ENCODE peak calls at places on chromosomes 7 and 10, in nine cellular contexts. D is coronary artery, H is WERI-Rb-1, X is uterus, P is heart right ventricle, A is Peyer's patch, K is A549, V is IMR-90, T is left ventricle myocardium inferior. Q is an unnamed sample.
A peak's percentile ranks its signal among the peaks of the same experiment; 100 is the strongest.

GRCh38 chr10:109624939-109625338 is 298.4 kb downstream of the XPNPEP1 start:
- DNase-seq in A (no peak), K (no peak), P (no peak), X (no peak), D (no peak), V (no peak), H (no peak), T (no peak), Q (no peak)

GRCh38 chr10:91422915-91423314 is 12.8 kb downstream of the HECTD2 start:
- DNase-seq in D (no peak), V (no peak), P (no peak), A (no peak), K (no peak), H (no peak), X (no peak), T (no peak), Q (no peak)

GRCh38 chr10:79904671-79905321 is 44.1 kb downstream of the SFTPD start:
- DNase-seq in K (peak; percentile 18), V (peak; percentile 41), X (peak; percentile 59), H (peak; percentile 78), T (peak; percentile 80), A (peak; percentile 69), P (peak; percentile 73), D (peak; percentile 87), Q (peak; percentile 39)

GRCh38 chr7:25389489-25390106 is 161.3 kb upstream of the NPVF start:
- DNase-seq in V (peak; percentile 42), K (peak; percentile 54), X (no peak), D (no peak), H (no peak), P (peak; percentile 21), A (no peak), T (no peak), Q (no peak)

GRCh38 chr7:132646064-132646463 is 69.8 kb upstream of the PLXNA4 start:
- DNase-seq in K (no peak), D (no peak), V (no peak), T (no peak), X (no peak), P (no peak), A (no peak), H (peak; percentile 79), Q (no peak)

GRCh38 chr7:38327597-38327996 is 54.2 kb upstream of the TARP start:
- DNase-seq in V (no peak), H (no peak), A (no peak), P (no peak), D (no peak), T (no peak), K (no peak), X (no peak), Q (no peak)

GRCh38 chr7:18566829-18567228 is 71.3 kb downstream of the HDAC9 start:
- DNase-seq in P (no peak), V (no peak), T (no peak), A (no peak), X (no peak), H (no peak), K (no peak), D (no peak), Q (no peak)

GRCh38 chr7:8434290-8435002 is 1.0 kb downstream of the NXPH1 start:
- DNase-seq in A (no peak), T (no peak), K (no peak), P (no peak), X (no peak), D (no peak), H (no peak), V (no peak), Q (no peak)

GRCh38 chr7:24831240-24831639 is 74.0 kb upstream of the GSDME start:
- DNase-seq in P (no peak), A (no peak), D (no peak), K (no peak), T (no peak), X (no peak), V (peak; percentile 68), H (no peak), Q (no peak)

GRCh38 chr10:102505462-102506115 is 1.8 kb downstream of the SUFU start:
- DNase-seq in D (peak; percentile 79), V (no peak), K (no peak), A (no peak), H (no peak), X (no peak), P (no peak), T (no peak), Q (no peak)

GRCh38 chr7:31121641-31122040 is 69.5 kb downstream of the ADCYAP1R1 start:
- DNase-seq in P (no peak), A (no peak), T (no peak), X (no peak), K (no peak), V (no peak), H (no peak), D (peak; percentile 49), Q (no peak)

GRCh38 chr7:111919164-111919563 is 287.0 kb downstream of the DOCK4 start:
- DNase-seq in X (no peak), P (no peak), D (no peak), H (no peak), A (no peak), V (no peak), T (no peak), K (no peak), Q (no peak)

GRCh38 chr7:140316165-140316661 is 82.1 kb downstream of the SLC37A3 start:
- DNase-seq in D (peak; percentile 80), K (peak; percentile 79), H (no peak), A (peak; percentile 67), P (peak; percentile 53), X (peak; percentile 67), T (peak; percentile 44), V (peak; percentile 73), Q (peak; percentile 87)

GRCh38 chr7:94660006-94660405 is 4.1 kb upstream of the SGCE start:
- DNase-seq in V (no peak), K (no peak), H (no peak), P (no peak), X (no peak), A (no peak), D (no peak), T (no peak), Q (no peak)

GRCh38 chr7:44045226-44046014 is 918 bp downstream of the DBNL start:
- DNase-seq in X (no peak), D (no peak), H (no peak), P (no peak), T (no peak), K (no peak), A (no peak), V (no peak), Q (no peak)

GRCh38 chr10:112741830-112742402 is 208.1 kb upstream of the TCF7L2 start:
- DNase-seq in V (no peak), D (no peak), K (peak; percentile 31), X (no peak), H (no peak), T (no peak), A (no peak), P (no peak), Q (no peak)

GRCh38 chr7:128200376-128200775 is 40.7 kb upstream of the LEP start:
- DNase-seq in V (no peak), K (no peak), A (no peak), X (no peak), P (no peak), T (no peak), H (peak; percentile 72), D (no peak), Q (no peak)

GRCh38 chr7:84331665-84332064 is 137.1 kb upstream of the SEMA3A start:
- DNase-seq in X (no peak), D (no peak), A (no peak), T (no peak), V (peak; percentile 16), K (no peak), H (no peak), P (no peak), Q (no peak)

GRCh38 chr10:103757531-103758293 is 97.7 kb downstream of the SH3PXD2A start:
- DNase-seq in X (no peak), H (peak; percentile 50), A (peak; percentile 58), T (peak; percentile 55), V (peak; percentile 88), K (peak; percentile 81), P (peak; percentile 67), D (no peak), Q (no peak)

DNA sequence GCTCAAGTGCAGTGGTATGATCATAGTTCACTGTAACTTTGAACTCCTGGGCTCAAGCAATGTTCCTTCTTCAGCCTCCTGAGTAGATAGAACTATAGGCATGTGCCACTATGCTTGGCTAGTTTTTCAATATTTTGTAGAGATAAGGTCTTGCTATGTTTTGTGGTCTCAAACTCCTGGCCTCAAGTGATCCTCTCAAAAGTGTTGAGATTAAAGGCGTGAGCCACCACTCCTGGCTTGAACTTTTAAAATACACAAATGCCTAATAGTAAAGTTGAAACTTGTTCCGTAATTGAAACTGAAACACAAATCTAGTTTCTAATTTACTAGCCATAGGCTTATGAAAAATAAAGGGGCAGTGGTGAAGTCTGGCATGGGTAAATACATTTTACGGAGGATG is 65.7 kb downstream of the AP3M1 start:
- DNase-seq in T (no peak), H (no peak), K (no peak), A (no peak), X (no peak), P (no peak), V (no peak), D (no peak), Q (no peak)
- H3K27ac ChIP-seq in T (peak overlapping the region; percentile 16), H (no peak overlapping the region), K (no peak overlapping the region), A (no peak overlapping the region), X (no peak overlapping the region), P (no peak overlapping the region), V (no peak overlapping the region), D (no peak overlapping the region), Q (no peak overlapping the region)

GRCh38 chr7:75758491-75758890 is 13.5 kb downstream of the CCL26 start:
- DNase-seq in D (no peak), H (no peak), V (peak; percentile 23), A (no peak), K (no peak), P (no peak), T (no peak), X (no peak), Q (no peak)
- H3K27ac ChIP-seq in D (no peak overlapping the region), H (no peak overlapping the region), V (no peak overlapping the region), A (no peak overlapping the region), K (no peak overlapping the region), P (no peak overlapping the region), T (no peak overlapping the region), X (no peak overlapping the region), Q (no peak overlapping the region)

DNA sequence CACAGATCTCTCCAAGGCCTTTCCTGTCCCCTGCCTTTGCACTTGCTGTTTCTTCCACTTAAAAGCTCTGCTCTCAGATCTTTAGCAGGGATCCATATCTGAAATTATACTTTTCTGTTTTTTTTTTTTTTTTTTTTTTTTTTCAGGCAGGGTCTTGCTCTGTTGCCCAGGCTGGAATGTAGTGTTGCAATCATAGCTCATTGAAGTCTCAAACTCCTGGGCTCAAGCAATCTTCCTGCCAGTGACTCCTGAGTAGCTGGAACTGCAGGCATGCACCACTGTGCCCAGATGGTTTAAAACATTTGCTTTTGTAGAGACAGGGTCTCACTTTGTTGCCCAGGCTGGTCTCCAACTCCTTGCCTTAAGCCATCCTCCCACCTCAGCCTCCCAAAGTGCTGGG is 5.0 kb upstream of the TSPAN15 start:
- DNase-seq in T (no peak), P (no peak), V (no peak), X (no peak), K (peak; percentile 80), D (no peak), H (no peak), A (no peak), Q (no peak)
- H3K27ac ChIP-seq in T (no peak overlapping the region), P (no peak overlapping the region), V (peak overlapping the region; percentile 70), X (peak overlapping the region; percentile 72), K (peak overlapping the region; percentile 92), D (no peak overlapping the region), H (no peak overlapping the region), A (peak overlapping the region; percentile 67), Q (no peak overlapping the region)

DNA sequence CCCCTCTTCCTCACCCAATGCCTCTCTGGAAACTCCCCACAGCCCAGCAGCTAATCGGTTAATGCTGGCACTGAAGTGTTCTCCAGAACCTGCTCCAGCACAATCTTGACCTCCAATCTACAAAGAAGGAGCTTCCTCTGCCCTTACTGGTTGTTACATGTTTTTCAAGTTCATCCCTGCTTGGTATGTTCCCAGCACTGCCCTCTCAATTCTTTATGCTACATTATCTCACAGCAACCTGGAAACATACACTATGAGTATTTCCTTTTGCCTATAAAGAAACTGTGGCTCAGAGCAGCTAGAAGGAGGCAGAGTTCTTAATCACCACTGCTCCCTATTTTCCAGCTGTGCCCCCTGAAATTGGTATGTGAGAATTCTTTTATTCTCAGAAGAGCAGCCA is 84.1 kb upstream of the KMT2E start:
- DNase-seq in P (no peak), K (no peak), D (no peak), X (no peak), V (no peak), H (no peak), A (no peak), T (no peak), Q (no peak)
- H3K27ac ChIP-seq in P (no peak overlapping the region), K (no peak overlapping the region), D (no peak overlapping the region), X (no peak overlapping the region), V (no peak overlapping the region), H (no peak overlapping the region), A (no peak overlapping the region), T (no peak overlapping the region), Q (no peak overlapping the region)